ENCODE peak calls at places on chromosome 20, in eight cellular contexts. One of them, this sample, is unnamed.

GRCh38 chr20:41035207-41035606 is 6.6 kb downstream of the TOP1 start:
- DNase-seq in activated gamma-delta T cell treated with anti-CD3 and anti-CD28 coated beads, Interleukin-2, amount 50 U/mL, for 16 hours: no peak
- DNase-seq in B cell: no peak
- DNase-seq in posterior cingulate gyrus: no peak
- DNase-seq in pancreas: no peak
- DNase-seq in lower lobe of right lung: no peak
- DNase-seq in putamen: no peak
- DNase-seq in HT1080: no peak
- DNase-seq in this sample: no peak

GRCh38 chr20:51156796-51157119 is 133.9 kb upstream of the KCNG1 start:
- DNase-seq in pancreas: no peak
- DNase-seq in lower lobe of right lung: no peak
- DNase-seq in activated gamma-delta T cell treated with anti-CD3 and anti-CD28 coated beads, Interleukin-2, amount 50 U/mL, for 16 hours: no peak
- DNase-seq in HT1080: no peak
- DNase-seq in B cell: no peak
- DNase-seq in putamen: no peak
- DNase-seq in posterior cingulate gyrus: no peak
- DNase-seq in this sample: no peak

GRCh38 chr20:41616228-41616627 is 1.9 kb downstream of the CHD6 start:
- DNase-seq in B cell: no peak
- DNase-seq in posterior cingulate gyrus: no peak
- DNase-seq in activated gamma-delta T cell treated with anti-CD3 and anti-CD28 coated beads, Interleukin-2, amount 50 U/mL, for 16 hours: no peak
- DNase-seq in putamen: no peak
- DNase-seq in pancreas: no peak
- DNase-seq in HT1080: no peak
- DNase-seq in lower lobe of right lung: no peak
- DNase-seq in this sample: no peak

GRCh38 chr20:39146394-39146793 is 184.2 kb downstream of the DHX35 start:
- DNase-seq in lower lobe of right lung: no peak
- DNase-seq in pancreas: no peak
- DNase-seq in putamen: no peak
- DNase-seq in activated gamma-delta T cell treated with anti-CD3 and anti-CD28 coated beads, Interleukin-2, amount 50 U/mL, for 16 hours: no peak
- DNase-seq in posterior cingulate gyrus: no peak
- DNase-seq in HT1080: no peak
- DNase-seq in B cell: no peak
- DNase-seq in this sample: no peak

GRCh38 chr20:60053125-60053812 is 95.0 kb downstream of the CDH26 start:
- DNase-seq in pancreas: no peak
- DNase-seq in putamen: no peak
- DNase-seq in activated gamma-delta T cell treated with anti-CD3 and anti-CD28 coated beads, Interleukin-2, amount 50 U/mL, for 16 hours: no peak
- DNase-seq in B cell: no peak
- DNase-seq in HT1080: no peak
- DNase-seq in lower lobe of right lung: no peak
- DNase-seq in posterior cingulate gyrus: no peak
- DNase-seq in this sample: no peak

GRCh38 chr20:4998160-4998651 is 3.1 kb downstream of the SLC23A2 start:
- DNase-seq in lower lobe of right lung: no peak
- DNase-seq in pancreas: no peak
- DNase-seq in posterior cingulate gyrus: peak
- DNase-seq in B cell: no peak
- DNase-seq in putamen: no peak
- DNase-seq in activated gamma-delta T cell treated with anti-CD3 and anti-CD28 coated beads, Interleukin-2, amount 50 U/mL, for 16 hours: no peak
- DNase-seq in HT1080: no peak
- DNase-seq in this sample: no peak

GRCh38 chr20:62861732-62862336 is at the start of gene TCFL5:
- DNase-seq in putamen: peak
- DNase-seq in posterior cingulate gyrus: peak
- DNase-seq in HT1080: peak
- DNase-seq in activated gamma-delta T cell treated with anti-CD3 and anti-CD28 coated beads, Interleukin-2, amount 50 U/mL, for 16 hours: peak
- DNase-seq in B cell: peak
- DNase-seq in lower lobe of right lung: peak
- DNase-seq in pancreas: peak
- DNase-seq in this sample: peak

GRCh38 chr20:38195041-38195504 is 30.0 kb upstream of the TGM2 start:
- DNase-seq in pancreas: no peak
- DNase-seq in posterior cingulate gyrus: peak
- DNase-seq in B cell: no peak
- DNase-seq in activated gamma-delta T cell treated with anti-CD3 and anti-CD28 coated beads, Interleukin-2, amount 50 U/mL, for 16 hours: no peak
- DNase-seq in putamen: no peak
- DNase-seq in HT1080: no peak
- DNase-seq in lower lobe of right lung: no peak
- DNase-seq in this sample: no peak

GRCh38 chr20:59633646-59634045 is 29.3 kb downstream of the PHACTR3 start:
- DNase-seq in posterior cingulate gyrus: no peak
- DNase-seq in pancreas: no peak
- DNase-seq in HT1080: no peak
- DNase-seq in B cell: no peak
- DNase-seq in activated gamma-delta T cell treated with anti-CD3 and anti-CD28 coated beads, Interleukin-2, amount 50 U/mL, for 16 hours: no peak
- DNase-seq in lower lobe of right lung: no peak
- DNase-seq in putamen: no peak
- DNase-seq in this sample: no peak

GRCh38 chr20:48070961-48071645 is 285.8 kb upstream of the SULF2 start:
- DNase-seq in posterior cingulate gyrus: no peak
- DNase-seq in B cell: no peak
- DNase-seq in pancreas: no peak
- DNase-seq in putamen: no peak
- DNase-seq in activated gamma-delta T cell treated with anti-CD3 and anti-CD28 coated beads, Interleukin-2, amount 50 U/mL, for 16 hours: no peak
- DNase-seq in HT1080: no peak
- DNase-seq in lower lobe of right lung: no peak
- DNase-seq in this sample: peak

GRCh38 chr20:51526105-51526470 is 16.4 kb downstream of the NFATC2 start:
- DNase-seq in pancreas: no peak
- DNase-seq in putamen: no peak
- DNase-seq in activated gamma-delta T cell treated with anti-CD3 and anti-CD28 coated beads, Interleukin-2, amount 50 U/mL, for 16 hours: no peak
- DNase-seq in HT1080: no peak
- DNase-seq in lower lobe of right lung: no peak
- DNase-seq in B cell: no peak
- DNase-seq in posterior cingulate gyrus: no peak
- DNase-seq in this sample: no peak

GRCh38 chr20:23497458-23498026 is 6.6 kb downstream of the CST8 start:
- DNase-seq in activated gamma-delta T cell treated with anti-CD3 and anti-CD28 coated beads, Interleukin-2, amount 50 U/mL, for 16 hours: no peak
- DNase-seq in lower lobe of right lung: no peak
- DNase-seq in HT1080: no peak
- DNase-seq in putamen: no peak
- DNase-seq in pancreas: no peak
- DNase-seq in posterior cingulate gyrus: no peak
- DNase-seq in B cell: no peak
- DNase-seq in this sample: no peak

GRCh38 chr20:57459278-57459677 is 65.7 kb downstream of the CTCFL start:
- DNase-seq in pancreas: no peak
- DNase-seq in B cell: no peak
- DNase-seq in posterior cingulate gyrus: no peak
- DNase-seq in HT1080: no peak
- DNase-seq in putamen: no peak
- DNase-seq in activated gamma-delta T cell treated with anti-CD3 and anti-CD28 coated beads, Interleukin-2, amount 50 U/mL, for 16 hours: no peak
- DNase-seq in lower lobe of right lung: no peak
- DNase-seq in this sample: no peak

GRCh38 chr20:41133709-41134361 is 3.5 kb upstream of the PLCG1 start:
- DNase-seq in activated gamma-delta T cell treated with anti-CD3 and anti-CD28 coated beads, Interleukin-2, amount 50 U/mL, for 16 hours: no peak
- DNase-seq in putamen: peak
- DNase-seq in lower lobe of right lung: no peak
- DNase-seq in HT1080: no peak
- DNase-seq in pancreas: no peak
- DNase-seq in posterior cingulate gyrus: peak
- DNase-seq in B cell: peak
- DNase-seq in this sample: no peak

GRCh38 chr20:13187899-13188298 is 33.2 kb upstream of the ISM1 start:
- DNase-seq in pancreas: no peak
- DNase-seq in HT1080: no peak
- DNase-seq in activated gamma-delta T cell treated with anti-CD3 and anti-CD28 coated beads, Interleukin-2, amount 50 U/mL, for 16 hours: no peak
- DNase-seq in B cell: no peak
- DNase-seq in lower lobe of right lung: no peak
- DNase-seq in posterior cingulate gyrus: no peak
- DNase-seq in putamen: no peak
- DNase-seq in this sample: no peak

This sample was measured in hypothalamus.